ENCODE peak calls at places on chromosomes 4 and X, in seven cellular contexts. B is HCT116, J is H9, V is lower lobe of right lung, A is body of pancreas, C is stomach, Z is right lobe of liver. T is an unnamed sample.

GRCh38 chr4:21011106-21011505 is 310.8 kb downstream of the PACRGL start:
- DNase-seq in B (no peak), J (no peak), V (no peak), A (no peak), C (no peak), Z (no peak), T (no peak)

GRCh38 chr4:87677731-87678130 is 27.7 kb downstream of the DMP1 start:
- DNase-seq in B (no peak), J (no peak), V (no peak), A (no peak), C (no peak), Z (no peak), T (no peak)

GRCh38 chrX:76279007-76279406 is 106.1 kb downstream of the PBDC1 start:
- DNase-seq in B (peak; percentile 22), J (peak; percentile 39), V (no peak), A (peak; percentile 30), C (peak; percentile 39), Z (peak; percentile 46), T (no peak)

GRCh38 chr4:4866833-4867744 is 7.6 kb downstream of the MSX1 start:
- DNase-seq in B (no peak), J (peak; percentile 79), V (no peak), A (peak; percentile 41), C (no peak), Z (no peak), T (no peak)

GRCh38 chrX:7159132-7159861 is 11.3 kb upstream of the PUDP start:
- DNase-seq in B (no peak), J (no peak), V (no peak), A (no peak), C (peak; percentile 40), Z (no peak), T (no peak)

GRCh38 chr4:5618051-5619010 is 90.0 kb downstream of the EVC2 start:
- DNase-seq in B (no peak), J (no peak), V (no peak), A (no peak), C (no peak), Z (no peak), T (no peak)

GRCh38 chr4:93870876-93871458 is 42.4 kb downstream of the ATOH1 start:
- DNase-seq in B (no peak), J (no peak), V (no peak), A (no peak), C (no peak), Z (no peak), T (no peak)

GRCh38 chr4:14059006-14059405 is 431.5 kb upstream of the BOD1L1 start:
- DNase-seq in B (no peak), J (no peak), V (no peak), A (no peak), C (no peak), Z (no peak), T (no peak)

GRCh38 chrX:137549073-137549472 is 16.9 kb upstream of the ZIC3 start:
- DNase-seq in B (no peak), J (peak; percentile 31), V (no peak), A (no peak), C (no peak), Z (no peak), T (no peak)

GRCh38 chr4:44368413-44369167 is 80.0 kb downstream of the KCTD8 start:
- DNase-seq in B (no peak), J (no peak), V (no peak), A (no peak), C (no peak), Z (no peak), T (no peak)

GRCh38 chr4:36037127-36037526 is 207.2 kb downstream of the ARAP2 start:
- DNase-seq in B (no peak), J (no peak), V (no peak), A (no peak), C (no peak), Z (peak; percentile 85), T (no peak)

GRCh38 chrX:124406294-124407013 is 60.1 kb downstream of the SH2D1A start:
- DNase-seq in B (peak; percentile 31), J (no peak), V (no peak), A (peak; percentile 35), C (peak; percentile 51), Z (peak; percentile 45), T (peak; percentile 34)

GRCh38 chrX:110408949-110409588 is 50.4 kb downstream of the RTL9 start:
- DNase-seq in B (no peak), J (no peak), V (no peak), A (no peak), C (no peak), Z (no peak), T (no peak)

GRCh38 chr4:25922812-25923369 is 8.9 kb downstream of the SMIM20 start:
- DNase-seq in B (no peak), J (no peak), V (no peak), A (no peak), C (no peak), Z (peak; percentile 54), T (no peak)

GRCh38 chr4:25927361-25928040 is 13.5 kb downstream of the SMIM20 start:
- DNase-seq in B (no peak), J (no peak), V (no peak), A (no peak), C (no peak), Z (no peak), T (no peak)

GRCh38 chr4:25923745-25924144 is 9.7 kb downstream of the SMIM20 start:
- DNase-seq in B (no peak), J (no peak), V (no peak), A (no peak), C (no peak), Z (no peak), T (peak; percentile 49)

GRCh38 chr4:25926473-25926872 is 12.5 kb downstream of the SMIM20 start:
- DNase-seq in B (no peak), J (no peak), V (no peak), A (peak; percentile 30), C (no peak), Z (no peak), T (no peak)

GRCh38 chr4:25925486-25926201 is 11.6 kb downstream of the SMIM20 start:
- DNase-seq in B (peak; percentile 35), J (peak; percentile 55), V (peak; percentile 58), A (peak; percentile 37), C (peak; percentile 42), Z (no peak), T (peak; percentile 57)
- TF ChIP-seq CTCF in B (peak; percentile 72), J (peak; percentile 80), V (peak; percentile 53), A (peak; percentile 43), C (no peak), Z (peak; percentile 34), T (peak; percentile 53)

GRCh38 chr4:931960-932712 is at the start of the genes GAK and TMEM175:
- DNase-seq in B (peak; percentile 91), J (peak; percentile 96), V (peak; percentile 97), A (peak; percentile 98), C (peak; percentile 99), Z (peak; percentile 97), T (peak; percentile 100)
- H3K4me1 ChIP-seq in B (peaks cover 14% of the 10 kb centered on the region), J (peaks cover 4% of the 10 kb centered on the region), V (peaks cover 32% of the 10 kb centered on the region), A (peaks cover 41% of the 10 kb centered on the region), C (peaks cover 56% of the 10 kb centered on the region), Z (peaks cover 28% of the 10 kb centered on the region), T (peaks cover 16% of the 10 kb centered on the region)

DNA sequence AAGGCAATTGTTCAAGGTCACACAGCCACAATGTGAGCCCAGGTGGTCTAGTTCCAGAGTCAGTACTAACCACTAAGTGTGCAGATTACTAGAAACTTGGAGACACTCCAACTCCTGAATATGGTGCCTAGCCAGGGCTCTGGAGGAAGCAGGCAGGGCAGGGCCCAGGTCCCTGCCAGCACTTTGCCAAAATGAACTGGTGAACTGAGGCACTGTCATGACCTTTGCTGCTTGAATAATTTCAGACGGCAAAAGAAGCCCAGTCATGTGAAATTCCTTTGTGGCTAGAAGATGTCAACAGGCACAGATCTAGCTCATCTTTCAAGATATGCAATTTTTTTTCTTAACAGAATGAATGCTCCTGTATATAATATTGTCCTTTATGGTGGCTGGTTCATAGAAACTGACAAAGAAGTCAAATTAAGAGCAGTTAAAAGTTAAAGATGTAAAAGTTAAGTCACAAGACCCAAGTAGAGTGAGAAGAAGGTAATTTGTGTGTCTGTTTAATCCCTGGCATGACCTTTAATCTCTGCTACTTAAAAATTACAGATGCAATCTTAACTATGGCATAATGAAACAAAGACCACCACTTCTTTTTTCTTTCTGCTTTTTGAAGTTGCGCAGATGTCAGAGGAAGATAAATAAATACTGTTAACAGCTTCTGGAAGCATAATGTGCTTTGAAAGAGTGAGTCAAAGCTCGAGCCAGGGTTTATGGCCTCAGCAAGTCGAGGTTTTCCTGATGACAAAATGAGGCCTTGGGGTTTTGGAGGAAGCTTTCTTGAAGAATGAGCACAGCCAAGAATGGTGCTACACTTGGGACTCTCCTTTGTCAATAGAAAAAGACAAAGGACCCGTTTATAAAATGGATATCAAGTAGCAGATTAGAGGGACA is 54.1 kb downstream of the SHROOM3 start:
- DNase-seq in B (no peak), J (no peak), V (no peak), A (no peak), C (no peak), Z (no peak), T (no peak)
- H3K27ac ChIP-seq in B (no peak overlapping the region), J (no peak overlapping the region), V (no peak overlapping the region), A (no peak overlapping the region), C (no peak overlapping the region), Z (peak overlapping the region; percentile 76), T (no peak overlapping the region)

DNA sequence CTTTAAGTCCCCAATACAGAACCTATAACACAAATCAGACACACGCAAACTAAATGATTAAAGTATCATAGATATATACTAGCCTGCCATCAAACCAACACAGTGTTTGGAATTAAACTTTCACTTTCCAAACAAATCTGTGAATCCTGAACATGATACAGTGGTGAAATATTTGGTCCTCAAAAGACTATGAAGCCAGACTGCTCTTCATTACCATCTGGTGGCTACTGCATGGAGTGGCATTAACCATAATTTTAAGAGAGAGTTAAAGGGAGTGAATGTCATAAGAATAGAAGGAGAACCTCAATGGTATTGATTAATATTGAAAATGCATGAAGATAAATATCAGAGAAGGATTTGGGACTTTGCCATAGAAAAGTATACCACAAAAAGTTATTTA is 9.2 kb upstream of the GABRA4 start:
- DNase-seq in B (no peak), J (no peak), V (no peak), A (no peak), C (no peak), Z (no peak), T (no peak)
- TF ChIP-seq CTCF in B (peak; percentile 16), J (peak; percentile 46), V (no peak), A (peak; percentile 34), C (no peak), Z (no peak), T (no peak)

DNA sequence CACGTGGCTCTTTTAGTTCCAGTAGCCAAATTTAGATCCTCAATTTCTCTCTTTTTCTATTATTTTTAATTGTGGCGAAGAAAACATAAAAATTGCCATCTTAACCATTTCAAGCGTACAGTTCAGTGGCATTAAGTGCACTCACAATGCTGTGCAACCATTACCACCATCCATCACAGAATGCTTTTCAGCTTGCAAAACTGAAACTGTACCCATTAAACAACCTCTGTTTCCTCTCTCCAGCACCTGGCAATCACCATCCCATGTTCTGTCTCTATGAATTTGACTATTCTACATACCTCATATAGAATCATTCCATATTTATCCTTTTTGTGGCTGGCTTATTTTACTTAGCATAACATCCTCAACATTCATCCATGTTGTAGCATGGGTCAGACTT is 74.9 kb downstream of the METTL14 start:
- DNase-seq in B (no peak), J (no peak), V (no peak), A (no peak), C (no peak), Z (no peak), T (no peak)
- H3K4me1 ChIP-seq in B (peaks cover under 1% of the 10 kb centered on the region), J (no peaks in the 10 kb centered on the region), V (peaks cover 21% of the 10 kb centered on the region), A (peaks cover 40% of the 10 kb centered on the region), C (peaks cover 85% of the 10 kb centered on the region), Z (peaks cover 45% of the 10 kb centered on the region), T (peaks cover 14% of the 10 kb centered on the region)

GRCh38 chr4:184074989-184075388 is 142.7 kb downstream of the ENPP6 start:
- DNase-seq in B (no peak), J (no peak), V (no peak), A (no peak), C (no peak), Z (no peak), T (no peak)
- H3K27ac ChIP-seq in B (no peak overlapping the region), J (no peak overlapping the region), V (no peak overlapping the region), A (no peak overlapping the region), C (no peak overlapping the region), Z (no peak overlapping the region), T (no peak overlapping the region)

T was measured in left lung.